ENCODE peak calls at places on chromosomes 6 and 20, in six cellular contexts. One of them, this sample, is unnamed.

GRCh38 chr6:20877008-20877937 is 343.0 kb downstream of the CDKAL1 start:
- DNase-seq in lung: peak
- DNase-seq in lower lobe of right lung: no peak
- DNase-seq in AG04449: peak
- DNase-seq in endodermal cell: no peak
- DNase-seq in spleen: no peak
- DNase-seq in this sample: no peak

GRCh38 chr20:50027611-50028105 is 44.9 kb downstream of the SNAI1 start:
- DNase-seq in lung: peak
- DNase-seq in lower lobe of right lung: no peak
- DNase-seq in spleen: no peak
- DNase-seq in endodermal cell: peak
- DNase-seq in AG04449: no peak
- DNase-seq in this sample: peak

GRCh38 chr6:3351105-3351676 is 92.4 kb downstream of the PSMG4 start:
- DNase-seq in AG04449: no peak
- DNase-seq in endodermal cell: no peak
- DNase-seq in lung: no peak
- DNase-seq in lower lobe of right lung: no peak
- DNase-seq in spleen: no peak
- DNase-seq in this sample: no peak

GRCh38 chr6:138429731-138430130 is 25.7 kb downstream of the HEBP2 start:
- DNase-seq in lung: no peak
- DNase-seq in endodermal cell: no peak
- DNase-seq in lower lobe of right lung: no peak
- DNase-seq in AG04449: no peak
- DNase-seq in spleen: no peak
- DNase-seq in this sample: no peak

GRCh38 chr6:46186583-46186982 is 15.8 kb upstream of the ENPP5 start:
- DNase-seq in lung: no peak
- DNase-seq in spleen: no peak
- DNase-seq in AG04449: no peak
- DNase-seq in lower lobe of right lung: no peak
- DNase-seq in endodermal cell: no peak
- DNase-seq in this sample: no peak

GRCh38 chr20:44861547-44862006 is 23.9 kb upstream of the YWHAB start:
- DNase-seq in lower lobe of right lung: no peak
- DNase-seq in endodermal cell: no peak
- DNase-seq in lung: no peak
- DNase-seq in AG04449: peak
- DNase-seq in spleen: no peak
- DNase-seq in this sample: no peak

GRCh38 chr6:29722773-29723665 is at the start of gene HLA-F:
- DNase-seq in lung: peak
- DNase-seq in lower lobe of right lung: peak
- DNase-seq in spleen: peak
- DNase-seq in endodermal cell: peak
- DNase-seq in AG04449: no peak
- DNase-seq in this sample: peak

GRCh38 chr20:36815454-36816091 is 42.0 kb upstream of the DSN1 start:
- DNase-seq in lung: no peak
- DNase-seq in endodermal cell: peak
- DNase-seq in spleen: no peak
- DNase-seq in lower lobe of right lung: no peak
- DNase-seq in AG04449: no peak
- DNase-seq in this sample: no peak

GRCh38 chr6:73580247-73581149 is 59.7 kb upstream of the EEF1A1 start:
- DNase-seq in AG04449: peak
- DNase-seq in lower lobe of right lung: peak
- DNase-seq in endodermal cell: peak
- DNase-seq in spleen: peak
- DNase-seq in lung: peak
- DNase-seq in this sample: peak

GRCh38 chr6:19478992-19479391 is 358.2 kb upstream of the ID4 start:
- DNase-seq in AG04449: no peak
- DNase-seq in lung: no peak
- DNase-seq in lower lobe of right lung: no peak
- DNase-seq in spleen: no peak
- DNase-seq in endodermal cell: no peak
- DNase-seq in this sample: no peak

GRCh38 chr6:56766806-56767178 is 124.1 kb upstream of the DST start:
- DNase-seq in lower lobe of right lung: no peak
- DNase-seq in endodermal cell: no peak
- DNase-seq in lung: no peak
- DNase-seq in AG04449: peak
- DNase-seq in spleen: no peak
- DNase-seq in this sample: no peak

GRCh38 chr6:7721654-7722053 is 4.2 kb upstream of the BMP6 start:
- DNase-seq in lung: no peak
- DNase-seq in lower lobe of right lung: no peak
- DNase-seq in AG04449: no peak
- DNase-seq in endodermal cell: no peak
- DNase-seq in spleen: no peak
- DNase-seq in this sample: no peak

GRCh38 chr20:10419550-10420133 is 14.4 kb downstream of the MKKS start:
- DNase-seq in AG04449: no peak
- DNase-seq in lung: no peak
- DNase-seq in endodermal cell: no peak
- DNase-seq in spleen: no peak
- DNase-seq in lower lobe of right lung: no peak
- DNase-seq in this sample: no peak

GRCh38 chr6:127520061-127520460 is 926 bp upstream of the MTCL3 start:
- DNase-seq in AG04449: no peak
- DNase-seq in lower lobe of right lung: no peak
- DNase-seq in endodermal cell: peak
- DNase-seq in spleen: no peak
- DNase-seq in lung: no peak
- DNase-seq in this sample: no peak

GRCh38 chr20:59322101-59322500 is 21.7 kb downstream of the EDN3 start:
- DNase-seq in spleen: no peak
- DNase-seq in endodermal cell: no peak
- DNase-seq in lung: no peak
- DNase-seq in AG04449: no peak
- DNase-seq in lower lobe of right lung: no peak
- DNase-seq in this sample: no peak

GRCh38 chr6:44221291-44221960 is 2.0 kb upstream of the SLC29A1 start:
- DNase-seq in lung: peak
- DNase-seq in spleen: peak
- DNase-seq in AG04449: no peak
- DNase-seq in lower lobe of right lung: peak
- DNase-seq in endodermal cell: peak
- DNase-seq in this sample: peak

GRCh38 chr6:5671162-5671561 is 335.6 kb downstream of the NRN1 start:
- DNase-seq in AG04449: no peak
- DNase-seq in lower lobe of right lung: peak
- DNase-seq in spleen: no peak
- DNase-seq in endodermal cell: peak
- DNase-seq in lung: no peak
- DNase-seq in this sample: no peak

GRCh38 chr20:19649041-19649440 is 109.0 kb upstream of the RIN2 start:
- DNase-seq in lung: no peak
- DNase-seq in spleen: no peak
- DNase-seq in lower lobe of right lung: no peak
- DNase-seq in AG04449: no peak
- DNase-seq in endodermal cell: peak
- DNase-seq in this sample: no peak

GRCh38 chr6:40537446-40537845 is 49.7 kb downstream of the LRFN2 start:
- DNase-seq in endodermal cell: no peak
- DNase-seq in AG04449: no peak
- DNase-seq in lung: no peak
- DNase-seq in spleen: peak
- DNase-seq in lower lobe of right lung: no peak
- DNase-seq in this sample: no peak

GRCh38 chr6:43749461-43749860 is 20.6 kb upstream of the VEGFA start:
- DNase-seq in AG04449: no peak
- DNase-seq in lung: no peak
- DNase-seq in lower lobe of right lung: no peak
- DNase-seq in spleen: no peak
- DNase-seq in endodermal cell: peak
- DNase-seq in this sample: peak

GRCh38 chr6:84048588-84048987 is 15.0 kb downstream of the MRAP2 start:
- DNase-seq in lung: no peak
- DNase-seq in spleen: no peak
- DNase-seq in AG04449: no peak
- DNase-seq in endodermal cell: no peak
- DNase-seq in lower lobe of right lung: no peak
- DNase-seq in this sample: no peak

GRCh38 chr6:101085327-101085726 is 204.2 kb upstream of the ASCC3 start:
- DNase-seq in spleen: no peak
- DNase-seq in endodermal cell: no peak
- DNase-seq in lung: no peak
- DNase-seq in AG04449: no peak
- DNase-seq in lower lobe of right lung: no peak
- DNase-seq in this sample: no peak